ENCODE peak calls at places on chromosome 1, in ten cellular contexts. O is stomach; N is cardiac septum; A is HCEC 1CT; P is uterus; M is DMS79 treated with DMSO at 0.1 percent for 48 hours; H is pulmonary artery endothelial cell; R is GF-D8; X is HFFc6; G is activated naive CD8-positive, alpha-beta T cell treated with anti-CD3 and anti-CD28 coated beads, Interleukin-2, amount 10 ng/mL, durations not matched to agents 7 days and 5 days. Q is an unnamed sample.

GRCh38 chr1:66000033-66000637 is 207.4 kb downstream of the PDE4B start:
- DNase-seq in P (no peak), O (no peak), M (no peak), H (no peak), G (no peak), X (no peak), A (no peak), R (no peak), N (no peak), Q (no peak)

GRCh38 chr1:174652496-174653280 is 204.9 kb downstream of the GPR52 start:
- DNase-seq in N (no peak), G (no peak), R (no peak), M (no peak), H (no peak), P (no peak), A (no peak), O (no peak), X (no peak), Q (no peak)

GRCh38 chr1:51736702-51737101 is 119.8 kb downstream of the OSBPL9 start:
- DNase-seq in M (peak), X (peak), G (no peak), A (peak), N (no peak), H (peak), O (no peak), P (no peak), R (no peak), Q (no peak)

GRCh38 chr1:241167121-241167619 is 189.8 kb downstream of the RGS7 start:
- DNase-seq in M (no peak), G (no peak), P (no peak), O (no peak), H (no peak), A (no peak), X (no peak), N (no peak), R (no peak), Q (no peak)

GRCh38 chr1:230012742-230013141 is 54.3 kb upstream of the GALNT2 start:
- DNase-seq in X (no peak), O (no peak), M (no peak), H (no peak), R (no peak), P (no peak), A (no peak), G (no peak), N (no peak), Q (no peak)

GRCh38 chr1:34127006-34128000 is 37.7 kb downstream of the CSMD2 start:
- DNase-seq in R (no peak), H (no peak), G (no peak), P (no peak), X (no peak), N (no peak), O (no peak), M (no peak), A (no peak), Q (no peak)

GRCh38 chr1:31444725-31445448 is 31.9 kb downstream of the SERINC2 start:
- DNase-seq in G (no peak), M (no peak), R (peak), P (no peak), X (no peak), N (no peak), O (peak), A (no peak), H (peak), Q (no peak)

GRCh38 chr1:2821970-2822620 is 20.6 kb upstream of the TTC34 start:
- DNase-seq in O (peak), H (no peak), P (no peak), R (no peak), G (peak), X (no peak), A (no peak), N (no peak), M (peak), Q (no peak)

GRCh38 chr1:218846166-218846565 is 327.5 kb upstream of the LYPLAL1 start:
- DNase-seq in X (no peak), R (no peak), O (no peak), A (no peak), M (no peak), N (no peak), G (no peak), H (no peak), P (no peak), Q (no peak)

GRCh38 chr1:109268431-109269211 is 14.3 kb downstream of the PSRC1 start:
- DNase-seq in P (no peak), A (no peak), O (no peak), X (no peak), H (no peak), R (no peak), G (no peak), N (no peak), M (no peak), Q (no peak)

GRCh38 chr1:100671604-100672003 is 47.9 kb upstream of the VCAM1 start:
- DNase-seq in G (no peak), X (no peak), N (no peak), O (no peak), A (peak), M (no peak), R (no peak), P (no peak), H (no peak), Q (no peak)

GRCh38 chr1:212515329-212515760 is 82.6 kb downstream of the NENF start:
- DNase-seq in H (no peak), A (no peak), M (no peak), X (no peak), P (no peak), N (no peak), G (no peak), R (no peak), O (no peak), Q (no peak)

GRCh38 chr1:200877839-200878551 is 5.2 kb downstream of the GPR25 start:
- DNase-seq in R (no peak), O (no peak), A (no peak), M (no peak), X (no peak), G (no peak), N (no peak), P (no peak), H (no peak), Q (peak)

GRCh38 chr1:119475866-119476439 is 31.1 kb upstream of the HSD3B1 start:
- DNase-seq in M (peak), X (peak), P (no peak), N (no peak), R (no peak), A (no peak), H (no peak), O (peak), G (peak), Q (peak)

GRCh38 chr1:149849947-149850360 is 49.4 kb upstream of the BOLA1 start:
- DNase-seq in O (no peak), P (no peak), H (no peak), X (no peak), M (peak), N (no peak), R (no peak), A (peak), G (no peak), Q (no peak)

GRCh38 chr1:196723325-196724185 is 51.1 kb upstream of the CFHR3 start:
- DNase-seq in P (no peak), N (no peak), M (no peak), G (peak), O (peak), A (peak), R (no peak), X (peak), H (peak), Q (peak)

GRCh38 chr1:24435782-24436365 is 20.3 kb downstream of the NIPAL3 start:
- DNase-seq in N (no peak), O (no peak), X (no peak), P (no peak), R (no peak), A (no peak), G (no peak), H (no peak), M (no peak), Q (no peak)

GRCh38 chr1:85502625-85503083 is 37.7 kb upstream of the DDAH1 start:
- DNase-seq in H (peak), P (peak), X (peak), N (no peak), G (no peak), R (no peak), O (peak), A (peak), M (no peak), Q (peak)

GRCh38 chr1:218674280-218674773 is 329.2 kb downstream of the TGFB2 start:
- DNase-seq in O (no peak), P (no peak), M (no peak), A (peak), X (peak), G (no peak), R (no peak), N (no peak), H (peak), Q (peak)

GRCh38 chr1:182652933-182653332 is 31.5 kb downstream of the RGS8 start:
- DNase-seq in M (no peak), X (no peak), H (no peak), G (no peak), R (no peak), P (no peak), A (no peak), O (no peak), N (no peak), Q (no peak)

GRCh38 chr1:3907031-3907534 is 7.0 kb upstream of the C1orf174 start:
- DNase-seq in A (no peak), O (no peak), M (no peak), X (no peak), G (no peak), R (no peak), H (no peak), P (no peak), N (peak), Q (no peak)

GRCh38 chr1:167722152-167722869 is 529 bp downstream of the MPZL1 start:
- DNase-seq in A (peak), P (no peak), H (no peak), X (no peak), G (no peak), O (peak), R (no peak), M (peak), N (no peak), Q (peak)

GRCh38 chr1:218755128-218755527 is 410.0 kb downstream of the TGFB2 start:
- DNase-seq in X (no peak), P (no peak), N (no peak), O (no peak), R (no peak), A (no peak), M (no peak), H (no peak), G (no peak), Q (no peak)

Q was measured in lung.